ENCODE peak calls at places on chromosomes 5 and 9, in nine cellular contexts. W is fibroblast of mammary gland, G is AG10803, D is neural crest cell, A is mammary epithelial cell, B is activated B cell treated with CpG ODN at 0.5 μM for 24 hours, U is mucosa of descending colon, N is IMR-90, X is tibial nerve. S is an unnamed sample.

GRCh38 chr5:135703026-135703550 is 124.3 kb upstream of the CXCL14 start:
- DNase-seq in D (no peak), G (no peak), X (no peak), A (peak), B (no peak), N (no peak), W (no peak), U (no peak), S (no peak)

GRCh38 chr5:59673438-59674058 is 220.0 kb downstream of the PDE4D start:
- DNase-seq in D (no peak), B (no peak), X (no peak), N (peak), U (no peak), G (peak), W (peak), A (peak), S (no peak)

GRCh38 chr5:129460951-129461815 is 1.1 kb downstream of the ADAMTS19 start:
- DNase-seq in A (peak), X (no peak), G (no peak), U (peak), B (no peak), W (no peak), N (no peak), D (peak), S (no peak)

GRCh38 chr5:7759951-7760580 is 90.9 kb downstream of the CFAP90 start:
- DNase-seq in A (no peak), W (no peak), X (no peak), D (no peak), N (no peak), B (no peak), U (no peak), G (peak), S (no peak)

GRCh38 chr5:110590187-110590586 is 136.3 kb downstream of the TMEM232 start:
- DNase-seq in U (no peak), W (peak), D (no peak), G (peak), A (peak), B (no peak), N (peak), X (no peak), S (no peak)

GRCh38 chr9:98075332-98075805 is 18.8 kb downstream of the NANS start:
- DNase-seq in B (no peak), U (no peak), N (peak), W (peak), G (peak), A (peak), X (no peak), D (no peak), S (no peak)

GRCh38 chr5:135085133-135085935 is 51.3 kb upstream of the PITX1 start:
- DNase-seq in X (no peak), B (peak), A (peak), U (no peak), W (no peak), N (peak), D (no peak), G (no peak), S (no peak)

GRCh38 chr9:126698756-126699155 is 85.0 kb downstream of the LMX1B start:
- DNase-seq in X (no peak), N (no peak), D (no peak), A (no peak), B (no peak), U (peak), G (no peak), W (no peak), S (no peak)

GRCh38 chr9:33290994-33291397 is 680 bp downstream of the NFX1 start:
- DNase-seq in B (no peak), N (peak), D (no peak), A (no peak), U (no peak), G (no peak), W (peak), X (no peak), S (no peak)

GRCh38 chr9:109418827-109419226 is 79.3 kb downstream of the PTPN3 start:
- DNase-seq in N (no peak), U (no peak), A (no peak), W (no peak), X (no peak), G (no peak), D (no peak), B (no peak), S (no peak)

GRCh38 chr5:173453167-173453566 is 125.0 kb upstream of the STC2 start:
- DNase-seq in U (no peak), B (no peak), A (peak), W (no peak), D (no peak), X (no peak), N (peak), G (no peak), S (no peak)

GRCh38 chr5:172660974-172661373 is 19.9 kb downstream of the NEURL1B start:
- DNase-seq in B (no peak), W (no peak), U (no peak), A (no peak), D (no peak), X (no peak), N (no peak), G (no peak), S (no peak)

GRCh38 chr9:31119882-31120481 is 1264.5 kb upstream of the ACO1 start:
- DNase-seq in D (no peak), X (no peak), B (no peak), W (peak), G (no peak), N (no peak), A (peak), U (no peak), S (no peak)
- TF ChIP-seq CTCF in D (peak), X (peak), B (no peak), W (peak), G (no peak), N (peak), A (peak), U (no peak), S (no peak)

GRCh38 chr5:181224390-181225234 is 1.5 kb downstream of the TRIM41 start:
- DNase-seq in D (no peak), U (peak), X (no peak), A (no peak), G (no peak), B (peak), N (no peak), W (no peak), S (peak)

GRCh38 chr5:181221792-181222629 is 1.1 kb upstream of the TRIM41 start:
- DNase-seq in B (peak), X (peak), A (peak), U (peak), W (peak), D (peak), N (peak), G (peak), S (peak)

GRCh38 chr5:181223041-181223728 is at the start of gene TRIM41:
- DNase-seq in G (peak), W (peak), N (peak), X (peak), B (peak), A (peak), U (peak), D (peak), S (peak)

GRCh38 chr5:181222630-181223040 is 446 bp upstream of the TRIM41 start:
- DNase-seq in N (no peak), G (no peak), D (no peak), X (no peak), B (no peak), U (no peak), A (no peak), W (no peak), S (no peak)

DNA sequence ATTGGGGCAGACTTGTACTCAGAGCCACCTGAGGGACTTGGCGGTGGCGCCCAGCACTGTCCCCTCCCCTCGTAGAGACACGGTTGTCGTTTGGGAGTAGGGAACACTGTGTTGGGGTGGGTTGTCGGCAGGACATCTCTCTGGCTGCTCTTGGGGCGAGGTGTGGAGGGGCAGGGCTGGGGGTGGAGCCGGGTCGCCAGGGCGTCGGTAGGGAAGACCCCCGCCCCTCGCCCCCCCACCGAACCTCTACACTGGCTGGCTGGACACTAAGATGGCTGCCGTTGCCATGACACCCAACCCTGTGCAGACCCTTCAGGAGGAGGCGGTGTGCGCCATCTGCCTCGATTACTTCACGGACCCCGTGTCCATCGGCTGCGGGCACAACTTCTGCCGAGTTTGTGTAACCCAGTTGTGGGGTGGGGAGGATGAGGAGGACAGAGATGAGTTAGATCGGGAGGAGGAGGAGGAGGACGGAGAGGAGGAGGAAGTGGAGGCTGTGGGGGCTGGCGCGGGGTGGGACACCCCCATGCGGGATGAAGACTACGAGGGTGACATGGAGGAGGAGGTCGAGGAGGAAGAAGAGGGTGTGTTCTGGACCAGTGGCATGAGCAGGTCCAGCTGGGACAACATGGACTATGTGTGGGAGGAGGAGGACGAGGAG is 778 bp downstream of the TRIM41 start:
- DNase-seq in A (no peak), N (peak), D (peak), G (no peak), W (no peak), X (no peak), U (no peak), B (peak), S (peak)
- TF ChIP-seq CTCF in A (no peak), N (no peak), D (no peak), G (no peak), W (no peak), X (no peak), U (no peak), B (no peak), S (no peak)

GRCh38 chr9:2826291-2826690 is 17.6 kb downstream of the PUM3 start:
- DNase-seq in D (no peak), G (no peak), N (no peak), W (no peak), X (no peak), U (no peak), B (no peak), A (no peak), S (no peak)

GRCh38 chr9:2824054-2824453 is 19.8 kb downstream of the PUM3 start:
- DNase-seq in A (no peak), X (no peak), D (no peak), W (no peak), U (no peak), N (no peak), B (no peak), G (no peak), S (no peak)

GRCh38 chr9:2819165-2819564 is 24.7 kb downstream of the PUM3 start:
- DNase-seq in D (no peak), A (no peak), N (no peak), G (no peak), W (no peak), U (no peak), X (no peak), B (no peak), S (no peak)

GRCh38 chr9:2821855-2822254 is 22.0 kb downstream of the PUM3 start:
- DNase-seq in A (no peak), U (no peak), N (no peak), G (no peak), X (no peak), D (no peak), B (no peak), W (no peak), S (no peak)

GRCh38 chr9:2824564-2824963 is 19.3 kb downstream of the PUM3 start:
- DNase-seq in B (no peak), U (no peak), G (no peak), W (no peak), A (no peak), X (no peak), N (no peak), D (peak), S (no peak)
- TF ChIP-seq CTCF in B (no peak), U (no peak), G (peak), W (peak), A (peak), X (no peak), N (peak), D (peak), S (no peak)

GRCh38 chr5:141692919-141693848 is 11.2 kb upstream of the ARAP3 start:
- DNase-seq in B (no peak), U (no peak), X (no peak), W (peak), A (no peak), D (no peak), N (peak), G (no peak), S (no peak)

GRCh38 chr5:141697586-141697985 is 15.6 kb upstream of the ARAP3 start:
- DNase-seq in X (no peak), B (no peak), U (no peak), A (no peak), D (no peak), G (no peak), W (no peak), N (no peak), S (no peak)

GRCh38 chr5:141694479-141694878 is 12.4 kb upstream of the ARAP3 start:
- DNase-seq in W (no peak), X (no peak), B (no peak), D (no peak), N (no peak), G (no peak), U (peak), A (no peak), S (no peak)

GRCh38 chr5:141696431-141696830 is 14.4 kb upstream of the ARAP3 start:
- DNase-seq in D (no peak), A (no peak), U (no peak), G (no peak), X (no peak), N (no peak), B (no peak), W (no peak), S (no peak)

GRCh38 chr5:141695627-141696180 is 13.7 kb upstream of the ARAP3 start:
- DNase-seq in U (peak), W (no peak), A (peak), D (no peak), N (no peak), B (no peak), X (no peak), G (peak), S (no peak)
- TF ChIP-seq CTCF in U (no peak), W (no peak), A (no peak), D (no peak), N (no peak), B (no peak), X (no peak), G (no peak), S (no peak)

DNA sequence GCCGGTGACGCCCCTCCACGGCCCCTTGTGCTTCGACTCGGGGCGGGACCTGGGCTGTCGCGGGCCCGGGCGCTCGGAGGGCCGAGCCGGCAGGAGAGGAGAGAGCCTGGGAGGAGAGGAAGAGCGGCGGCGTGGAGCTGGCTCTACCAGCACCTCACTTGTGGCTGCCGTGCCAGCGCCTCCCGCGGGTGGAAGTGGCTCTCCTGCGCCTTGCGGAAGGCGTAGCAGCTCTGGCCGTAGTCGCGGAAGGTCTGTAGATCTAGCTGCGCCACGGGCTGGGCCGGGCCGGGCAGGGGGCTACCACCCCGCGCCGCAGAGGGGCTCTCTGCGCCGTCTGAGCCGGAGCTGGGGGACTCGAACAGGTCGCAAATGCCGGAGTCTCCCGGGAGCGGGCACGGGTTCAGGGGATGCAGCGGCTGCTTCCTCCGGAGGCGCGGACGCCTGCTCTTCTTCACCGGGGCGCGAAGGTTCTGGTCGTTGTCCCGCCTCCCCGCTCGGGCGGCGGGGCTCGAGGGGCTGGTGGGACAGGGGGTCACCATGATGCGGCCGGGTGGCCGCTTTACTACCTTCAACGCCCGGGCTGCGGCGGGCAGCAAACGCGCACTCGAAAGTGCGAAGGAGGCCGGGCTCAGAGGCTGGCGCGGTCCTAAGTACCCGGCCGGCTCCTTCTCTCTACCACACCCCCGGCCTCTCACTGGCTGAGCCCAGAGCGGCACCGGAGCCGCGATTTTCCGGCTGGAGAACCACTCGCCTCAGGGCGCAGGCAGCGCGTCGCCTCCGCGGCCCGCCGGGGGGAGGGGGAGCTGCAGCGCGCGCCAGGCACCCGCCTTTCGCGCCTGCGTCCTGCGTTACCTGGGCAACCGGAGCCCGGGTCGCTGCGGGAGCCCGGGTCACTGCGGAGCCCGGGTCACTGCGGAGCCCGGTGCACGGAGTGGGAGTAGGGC is at the start of gene CCNO:
- DNase-seq in W (peak), B (peak), U (peak), A (peak), D (peak), N (peak), X (no peak), G (peak), S (peak)
- TF ChIP-seq CTCF in W (no peak), B (no peak), U (no peak), A (peak), D (peak), N (no peak), X (no peak), G (no peak), S (no peak)

DNA sequence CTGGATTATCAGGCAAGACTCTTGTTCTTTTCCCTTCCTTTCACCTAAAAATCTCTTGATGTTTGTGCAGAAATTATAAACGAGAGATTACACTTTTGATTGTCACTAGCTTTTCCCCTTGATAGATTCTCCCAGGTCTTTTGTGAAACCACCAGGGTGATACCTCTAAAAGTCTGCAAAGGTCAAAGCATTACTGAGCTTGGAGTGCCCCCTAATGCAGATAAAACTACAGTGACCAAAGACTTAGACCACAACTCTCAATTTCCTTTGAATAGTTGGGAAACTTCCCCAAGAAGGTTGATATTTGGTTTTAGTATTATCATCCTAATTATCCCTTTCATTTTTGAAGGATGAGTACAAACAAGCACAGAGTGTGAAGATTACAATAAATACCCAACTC is 173.1 kb downstream of the CYLC2 start:
- DNase-seq in D (no peak), U (no peak), X (no peak), A (no peak), N (no peak), B (no peak), G (no peak), W (no peak), S (no peak)
- TF ChIP-seq CTCF in D (no peak), U (no peak), X (no peak), A (no peak), N (no peak), B (no peak), G (no peak), W (no peak), S (no peak)

GRCh38 chr5:92907914-92908606 is 673.0 kb downstream of the NR2F1-AS1 start:
- DNase-seq in D (no peak), G (peak), B (no peak), A (no peak), W (peak), X (no peak), N (peak), U (no peak), S (no peak)

GRCh38 chr5:92908952-92909351 is 672.1 kb downstream of the NR2F1-AS1 start:
- DNase-seq in A (no peak), X (no peak), W (no peak), U (no peak), D (no peak), N (no peak), G (no peak), B (no peak), S (no peak)

GRCh38 chr5:92911851-92912250 is 669.2 kb downstream of the NR2F1-AS1 start:
- DNase-seq in G (no peak), B (no peak), D (no peak), U (no peak), W (no peak), N (no peak), A (no peak), X (no peak), S (no peak)

GRCh38 chr5:92911293-92911692 is 669.7 kb downstream of the NR2F1-AS1 start:
- DNase-seq in A (no peak), X (no peak), G (no peak), D (no peak), U (no peak), W (no peak), B (no peak), N (no peak), S (no peak)

GRCh38 chr5:92909545-92909962 is 671.5 kb downstream of the NR2F1-AS1 start:
- DNase-seq in G (no peak), N (peak), B (no peak), X (no peak), D (peak), W (no peak), A (no peak), U (no peak), S (no peak)
- TF ChIP-seq CTCF in G (peak), N (peak), B (no peak), X (peak), D (peak), W (peak), A (peak), U (no peak), S (no peak)